ENCODE peak calls at places on chromosome 13, in four cellular contexts. One of them, this sample, is unnamed.

GRCh38 chr13:101492251-101492910 is 39.9 kb downstream of the ITGBL1 start:
- DNase-seq in left ventricle myocardium inferior: no peak
- DNase-seq in stimulated activated CD4-positive, alpha-beta T cell treated with anti-CD3 and anti-CD28 coated beads, Interleukin-12 subunit alpha, Interleukin-12 subunit beta, amount 100 ng/mL, for 24 hours: no peak
- DNase-seq in body of pancreas: no peak
- DNase-seq in this sample: no peak

GRCh38 chr13:113827021-113827420 is 36.9 kb downstream of the GAS6 start:
- DNase-seq in left ventricle myocardium inferior: no peak
- DNase-seq in body of pancreas: no peak
- DNase-seq in stimulated activated CD4-positive, alpha-beta T cell treated with anti-CD3 and anti-CD28 coated beads, Interleukin-12 subunit alpha, Interleukin-12 subunit beta, amount 100 ng/mL, for 24 hours: no peak
- DNase-seq in this sample: no peak

GRCh38 chr13:109275848-109276247 is 510.5 kb downstream of the IRS2 start:
- DNase-seq in left ventricle myocardium inferior: no peak
- DNase-seq in stimulated activated CD4-positive, alpha-beta T cell treated with anti-CD3 and anti-CD28 coated beads, Interleukin-12 subunit alpha, Interleukin-12 subunit beta, amount 100 ng/mL, for 24 hours: no peak
- DNase-seq in body of pancreas: no peak
- DNase-seq in this sample: peak

GRCh38 chr13:22498006-22498405 is 682.8 kb upstream of the SGCG start:
- DNase-seq in body of pancreas: no peak
- DNase-seq in stimulated activated CD4-positive, alpha-beta T cell treated with anti-CD3 and anti-CD28 coated beads, Interleukin-12 subunit alpha, Interleukin-12 subunit beta, amount 100 ng/mL, for 24 hours: no peak
- DNase-seq in left ventricle myocardium inferior: no peak
- DNase-seq in this sample: no peak

GRCh38 chr13:54185785-54186184 is 1157.2 kb downstream of the OLFM4 start:
- DNase-seq in body of pancreas: no peak
- DNase-seq in left ventricle myocardium inferior: no peak
- DNase-seq in stimulated activated CD4-positive, alpha-beta T cell treated with anti-CD3 and anti-CD28 coated beads, Interleukin-12 subunit alpha, Interleukin-12 subunit beta, amount 100 ng/mL, for 24 hours: no peak
- DNase-seq in this sample: no peak

GRCh38 chr13:20198781-20199180 is 6.0 kb upstream of the GJB2 start:
- DNase-seq in body of pancreas: no peak
- DNase-seq in left ventricle myocardium inferior: no peak
- DNase-seq in stimulated activated CD4-positive, alpha-beta T cell treated with anti-CD3 and anti-CD28 coated beads, Interleukin-12 subunit alpha, Interleukin-12 subunit beta, amount 100 ng/mL, for 24 hours: no peak
- DNase-seq in this sample: no peak

GRCh38 chr13:110388141-110388943 is 81.3 kb downstream of the COL4A2 start:
- DNase-seq in stimulated activated CD4-positive, alpha-beta T cell treated with anti-CD3 and anti-CD28 coated beads, Interleukin-12 subunit alpha, Interleukin-12 subunit beta, amount 100 ng/mL, for 24 hours: no peak
- DNase-seq in left ventricle myocardium inferior: no peak
- DNase-seq in body of pancreas: no peak
- DNase-seq in this sample: peak

GRCh38 chr13:20609145-20609544 is 42.2 kb downstream of the IFT88 start:
- DNase-seq in body of pancreas: no peak
- DNase-seq in stimulated activated CD4-positive, alpha-beta T cell treated with anti-CD3 and anti-CD28 coated beads, Interleukin-12 subunit alpha, Interleukin-12 subunit beta, amount 100 ng/mL, for 24 hours: no peak
- DNase-seq in left ventricle myocardium inferior: no peak
- DNase-seq in this sample: no peak

GRCh38 chr13:52405767-52406494 is at the start of gene THSD1:
- DNase-seq in left ventricle myocardium inferior: peak
- DNase-seq in stimulated activated CD4-positive, alpha-beta T cell treated with anti-CD3 and anti-CD28 coated beads, Interleukin-12 subunit alpha, Interleukin-12 subunit beta, amount 100 ng/mL, for 24 hours: peak
- DNase-seq in body of pancreas: peak
- DNase-seq in this sample: no peak

GRCh38 chr13:84845875-84846619 is 953.2 kb downstream of the SLITRK6 start:
- DNase-seq in stimulated activated CD4-positive, alpha-beta T cell treated with anti-CD3 and anti-CD28 coated beads, Interleukin-12 subunit alpha, Interleukin-12 subunit beta, amount 100 ng/mL, for 24 hours: no peak
- DNase-seq in left ventricle myocardium inferior: no peak
- DNase-seq in body of pancreas: no peak
- DNase-seq in this sample: no peak

GRCh38 chr13:77952737-77953136 is 34.1 kb upstream of the EDNRB start:
- DNase-seq in body of pancreas: no peak
- DNase-seq in left ventricle myocardium inferior: no peak
- DNase-seq in stimulated activated CD4-positive, alpha-beta T cell treated with anti-CD3 and anti-CD28 coated beads, Interleukin-12 subunit alpha, Interleukin-12 subunit beta, amount 100 ng/mL, for 24 hours: no peak
- DNase-seq in this sample: no peak

GRCh38 chr13:76879211-76879875 is 6.9 kb downstream of the KCTD12 start:
- DNase-seq in stimulated activated CD4-positive, alpha-beta T cell treated with anti-CD3 and anti-CD28 coated beads, Interleukin-12 subunit alpha, Interleukin-12 subunit beta, amount 100 ng/mL, for 24 hours: peak
- DNase-seq in body of pancreas: peak
- DNase-seq in left ventricle myocardium inferior: peak
- DNase-seq in this sample: peak

GRCh38 chr13:40992678-40993077 is 26.4 kb downstream of the ELF1 start:
- DNase-seq in body of pancreas: no peak
- DNase-seq in left ventricle myocardium inferior: no peak
- DNase-seq in stimulated activated CD4-positive, alpha-beta T cell treated with anti-CD3 and anti-CD28 coated beads, Interleukin-12 subunit alpha, Interleukin-12 subunit beta, amount 100 ng/mL, for 24 hours: no peak
- DNase-seq in this sample: no peak

GRCh38 chr13:32045963-32046785 is 14.6 kb downstream of the FRY start:
- DNase-seq in stimulated activated CD4-positive, alpha-beta T cell treated with anti-CD3 and anti-CD28 coated beads, Interleukin-12 subunit alpha, Interleukin-12 subunit beta, amount 100 ng/mL, for 24 hours: no peak
- DNase-seq in body of pancreas: no peak
- DNase-seq in left ventricle myocardium inferior: no peak
- DNase-seq in this sample: no peak

GRCh38 chr13:111967572-111968201 is 99.3 kb upstream of the SOX1 start:
- DNase-seq in left ventricle myocardium inferior: no peak
- DNase-seq in body of pancreas: no peak
- DNase-seq in stimulated activated CD4-positive, alpha-beta T cell treated with anti-CD3 and anti-CD28 coated beads, Interleukin-12 subunit alpha, Interleukin-12 subunit beta, amount 100 ng/mL, for 24 hours: no peak
- DNase-seq in this sample: no peak

GRCh38 chr13:102369303-102369702 is 32.5 kb downstream of the FGF14 start:
- DNase-seq in left ventricle myocardium inferior: no peak
- DNase-seq in body of pancreas: no peak
- DNase-seq in stimulated activated CD4-positive, alpha-beta T cell treated with anti-CD3 and anti-CD28 coated beads, Interleukin-12 subunit alpha, Interleukin-12 subunit beta, amount 100 ng/mL, for 24 hours: no peak
- DNase-seq in this sample: no peak

GRCh38 chr13:41985788-41986508 is 25.0 kb upstream of the VWA8 start:
- DNase-seq in left ventricle myocardium inferior: no peak
- DNase-seq in body of pancreas: no peak
- DNase-seq in stimulated activated CD4-positive, alpha-beta T cell treated with anti-CD3 and anti-CD28 coated beads, Interleukin-12 subunit alpha, Interleukin-12 subunit beta, amount 100 ng/mL, for 24 hours: no peak
- DNase-seq in this sample: no peak

GRCh38 chr13:33862006-33862405 is 44.1 kb downstream of the RFC3 start:
- DNase-seq in body of pancreas: no peak
- DNase-seq in stimulated activated CD4-positive, alpha-beta T cell treated with anti-CD3 and anti-CD28 coated beads, Interleukin-12 subunit alpha, Interleukin-12 subunit beta, amount 100 ng/mL, for 24 hours: no peak
- DNase-seq in left ventricle myocardium inferior: no peak
- DNase-seq in this sample: no peak

GRCh38 chr13:105579821-105580707 is 955.4 kb downstream of the EFNB2 start:
- DNase-seq in body of pancreas: no peak
- DNase-seq in left ventricle myocardium inferior: no peak
- DNase-seq in stimulated activated CD4-positive, alpha-beta T cell treated with anti-CD3 and anti-CD28 coated beads, Interleukin-12 subunit alpha, Interleukin-12 subunit beta, amount 100 ng/mL, for 24 hours: no peak
- DNase-seq in this sample: no peak

GRCh38 chr13:73851104-73851503 is 283.1 kb downstream of the KLF12 start:
- DNase-seq in body of pancreas: no peak
- DNase-seq in stimulated activated CD4-positive, alpha-beta T cell treated with anti-CD3 and anti-CD28 coated beads, Interleukin-12 subunit alpha, Interleukin-12 subunit beta, amount 100 ng/mL, for 24 hours: no peak
- DNase-seq in left ventricle myocardium inferior: no peak
- DNase-seq in this sample: no peak

GRCh38 chr13:95129004-95129403 is 172.2 kb downstream of the ABCC4 start:
- DNase-seq in body of pancreas: no peak
- DNase-seq in left ventricle myocardium inferior: no peak
- DNase-seq in stimulated activated CD4-positive, alpha-beta T cell treated with anti-CD3 and anti-CD28 coated beads, Interleukin-12 subunit alpha, Interleukin-12 subunit beta, amount 100 ng/mL, for 24 hours: no peak
- DNase-seq in this sample: no peak

GRCh38 chr13:97278395-97279078 is 56.4 kb downstream of the MBNL2 start:
- DNase-seq in stimulated activated CD4-positive, alpha-beta T cell treated with anti-CD3 and anti-CD28 coated beads, Interleukin-12 subunit alpha, Interleukin-12 subunit beta, amount 100 ng/mL, for 24 hours: no peak
- DNase-seq in left ventricle myocardium inferior: no peak
- DNase-seq in body of pancreas: no peak
- DNase-seq in this sample: no peak

GRCh38 chr13:112718318-112718717 is 28.5 kb downstream of the ATP11A start:
- DNase-seq in stimulated activated CD4-positive, alpha-beta T cell treated with anti-CD3 and anti-CD28 coated beads, Interleukin-12 subunit alpha, Interleukin-12 subunit beta, amount 100 ng/mL, for 24 hours: no peak
- DNase-seq in body of pancreas: no peak
- DNase-seq in left ventricle myocardium inferior: no peak
- DNase-seq in this sample: no peak

GRCh38 chr13:48412881-48413351 is at the start of gene LPAR6:
- DNase-seq in body of pancreas: no peak
- DNase-seq in stimulated activated CD4-positive, alpha-beta T cell treated with anti-CD3 and anti-CD28 coated beads, Interleukin-12 subunit alpha, Interleukin-12 subunit beta, amount 100 ng/mL, for 24 hours: no peak
- DNase-seq in left ventricle myocardium inferior: no peak
- DNase-seq in this sample: no peak

GRCh38 chr13:82627183-82627582 is 1255.1 kb downstream of the SLITRK1 start:
- DNase-seq in left ventricle myocardium inferior: no peak
- DNase-seq in stimulated activated CD4-positive, alpha-beta T cell treated with anti-CD3 and anti-CD28 coated beads, Interleukin-12 subunit alpha, Interleukin-12 subunit beta, amount 100 ng/mL, for 24 hours: no peak
- DNase-seq in body of pancreas: no peak
- DNase-seq in this sample: no peak

This sample was measured in left colon.